ENCODE peak calls at places on chromosome 2, in five cellular contexts. S is GM23248, T is NCI-H2081, U is GM13977, Y is KBM-7. C is an unnamed sample.

GRCh38 chr2:196130039-196130825 is 41.1 kb downstream of the STK17B start:
- DNase-seq in S (no peak), U (no peak), Y (no peak), T (no peak), C (no peak)

GRCh38 chr2:239002591-239002959 is 154.7 kb downstream of the TWIST2 start:
- DNase-seq in T (no peak), Y (no peak), U (no peak), S (no peak), C (no peak)

GRCh38 chr2:27408601-27409320 is 630 bp downstream of the PPM1G start:
- DNase-seq in S (peak; percentile 67), U (peak; percentile 47), Y (peak; percentile 37), T (peak; percentile 64), C (no peak)

GRCh38 chr2:19841918-19842693 is 59.7 kb downstream of the TTC32 start:
- DNase-seq in S (no peak), T (no peak), U (no peak), Y (no peak), C (no peak)

GRCh38 chr2:105765415-105766299 is 20.9 kb downstream of the NCK2 start:
- DNase-seq in Y (no peak), U (no peak), T (no peak), S (no peak), C (no peak)

GRCh38 chr2:174590928-174591648 is 6.5 kb downstream of the WIPF1 start:
- DNase-seq in Y (peak; percentile 23), U (no peak), T (no peak), S (peak; percentile 60), C (no peak)

GRCh38 chr2:204544961-204545860 is at the start of gene PARD3B:
- DNase-seq in U (peak; percentile 31), S (peak; percentile 88), T (peak; percentile 45), Y (peak; percentile 51), C (no peak)

GRCh38 chr2:181438298-181438697 is 18.9 kb upstream of the ITGA4 start:
- DNase-seq in U (no peak), Y (peak; percentile 48), S (no peak), T (no peak), C (no peak)

GRCh38 chr2:85926931-85927527 is 38.2 kb upstream of the ST3GAL5 start:
- DNase-seq in T (no peak), Y (no peak), U (no peak), S (peak; percentile 57), C (no peak)

GRCh38 chr2:23924589-23925359 is 2.1 kb downstream of the ATAD2B start:
- DNase-seq in T (no peak), Y (no peak), U (no peak), S (peak; percentile 50), C (no peak)

GRCh38 chr2:151315381-151315903 is 26.0 kb upstream of the NMI start:
- DNase-seq in Y (no peak), U (no peak), S (peak; percentile 83), T (no peak), C (no peak)

GRCh38 chr2:9373505-9373904 is 49.8 kb downstream of the ITGB1BP1 start:
- DNase-seq in Y (no peak), S (no peak), U (no peak), T (no peak), C (no peak)

GRCh38 chr2:57333221-57333620 is 713.4 kb upstream of the VRK2 start:
- DNase-seq in U (no peak), Y (no peak), S (peak; percentile 4), T (no peak), C (no peak)

GRCh38 chr2:98537390-98537972 is 70.8 kb downstream of the COA5 start:
- DNase-seq in U (no peak), S (no peak), Y (no peak), T (no peak), C (no peak)

GRCh38 chr2:67871696-67872320 is 191.0 kb downstream of the C1D start:
- DNase-seq in S (peak; percentile 87), U (no peak), T (no peak), Y (no peak), C (no peak)

GRCh38 chr2:73759287-73759764 is 20.6 kb downstream of the DUSP11 start:
- DNase-seq in Y (no peak), S (peak; percentile 45), T (no peak), U (no peak), C (no peak)

GRCh38 chr2:6741229-6741628 is 124.5 kb downstream of the CMPK2 start:
- DNase-seq in S (no peak), T (no peak), Y (no peak), U (no peak), C (no peak)

GRCh38 chr2:66568650-66569300 is 133.8 kb downstream of the MEIS1 start:
- DNase-seq in Y (no peak), T (no peak), S (no peak), U (no peak), C (no peak)

GRCh38 chr2:189267925-189268579 is 88.5 kb upstream of the COL5A2 start:
- DNase-seq in S (peak; percentile 85), T (no peak), U (no peak), Y (no peak), C (no peak)

GRCh38 chr2:239192975-239193374 is 207.8 kb downstream of the HDAC4 start:
- DNase-seq in T (no peak), S (no peak), Y (no peak), U (no peak), C (no peak)

GRCh38 chr2:222943820-222944219 is 83.0 kb downstream of the ACSL3 start:
- DNase-seq in U (no peak), T (no peak), S (peak; percentile 50), Y (no peak), C (no peak)

GRCh38 chr2:216539791-216540241 is 41.2 kb downstream of the RPL37A start:
- DNase-seq in Y (no peak), U (peak; percentile 38), T (peak; percentile 96), S (peak; percentile 34), C (peak; percentile 83)

GRCh38 chr2:179201884-179202283 is 62.7 kb downstream of the SESTD1 start:
- DNase-seq in S (peak; percentile 13), U (no peak), T (no peak), Y (peak; percentile 21), C (no peak)

GRCh38 chr2:232415736-232416520 is 9.3 kb downstream of the ALPG start:
- DNase-seq in S (no peak), U (no peak), T (no peak), Y (no peak), C (no peak)

GRCh38 chr2:96264656-96265348 is 995 bp downstream of the TMEM127 start:
- DNase-seq in U (peak; percentile 77), Y (peak; percentile 57), S (peak; percentile 65), T (peak; percentile 41), C (no peak)

GRCh38 chr2:15984367-15985255 is 44.3 kb downstream of the MYCN start:
- DNase-seq in U (no peak), T (no peak), S (no peak), Y (no peak), C (no peak)

GRCh38 chr2:221716434-221717303 is 144.6 kb upstream of the EPHA4 start:
- DNase-seq in Y (no peak), T (peak; percentile 20), S (peak; percentile 82), U (no peak), C (no peak)

GRCh38 chr2:200025717-200026116 is 70.3 kb downstream of the MAIP1 start:
- DNase-seq in S (no peak), T (no peak), Y (no peak), U (no peak), C (no peak)

GRCh38 chr2:177265834-177266817 is 1.6 kb upstream of the NFE2L2 start:
- DNase-seq in U (peak; percentile 28), T (no peak), S (peak; percentile 42), Y (peak; percentile 68), C (no peak)

GRCh38 chr2:232624554-232624842 is 8.9 kb upstream of the EFHD1 start:
- DNase-seq in Y (no peak), U (peak; percentile 6), T (no peak), S (peak; percentile 8), C (no peak)

GRCh38 chr2:133344864-133345263 is 223.4 kb downstream of the NCKAP5 start:
- DNase-seq in Y (no peak), T (no peak), S (no peak), U (no peak), C (no peak)

GRCh38 chr2:27208486-27209050 is 3.3 kb upstream of the ATRAID start:
- DNase-seq in Y (no peak), U (no peak), S (no peak), T (no peak), C (no peak)

GRCh38 chr2:28391564-28392296 is 928 bp upstream of the FOSL2 start:
- DNase-seq in Y (peak; percentile 74), U (peak; percentile 70), S (peak; percentile 93), T (peak; percentile 78), C (no peak)

GRCh38 chr2:219836647-219837177 is 209.3 kb downstream of the SLC4A3 start:
- DNase-seq in Y (no peak), S (peak; percentile 51), U (no peak), T (peak; percentile 9), C (no peak)